ENCODE peak calls at places on chromosomes 16 and 17, in four cellular contexts. I is fibroblast of lung; E is CD8-positive, alpha-beta memory T cell; T is heart right ventricle. H is an unnamed sample.

GRCh38 chr16:75732871-75733270 is 6.6 kb upstream of the CPHXL start:
- DNase-seq in I (no peak), E (no peak), T (no peak), H (no peak)

GRCh38 chr17:16944334-16945140 is 27.4 kb downstream of the TNFRSF13B start:
- DNase-seq in I (no peak), E (no peak), T (no peak), H (no peak)

GRCh38 chr16:86697715-86698114 is 119.4 kb downstream of the FOXL1 start:
- DNase-seq in I (peak; percentile 32), E (no peak), T (no peak), H (no peak)

GRCh38 chr17:64037802-64038201 is 17.4 kb upstream of the ICAM2 start:
- DNase-seq in I (no peak), E (no peak), T (no peak), H (no peak)

GRCh38 chr17:1649844-1650409 is at the start of gene RILP:
- DNase-seq in I (peak; percentile 42), E (no peak), T (peak; percentile 89), H (no peak)

GRCh38 chr17:18362509-18363020 is 785 bp downstream of the SHMT1 start:
- DNase-seq in I (peak; percentile 41), E (no peak), T (peak; percentile 50), H (peak; percentile 36)

GRCh38 chr16:9687737-9688319 is 494.4 kb downstream of the GRIN2A start:
- DNase-seq in I (no peak), E (no peak), T (no peak), H (no peak)

GRCh38 chr16:69469807-69470561 is 45.6 kb downstream of the CYB5B start:
- DNase-seq in I (no peak), E (no peak), T (no peak), H (no peak)

GRCh38 chr17:17580662-17581470 is 10.6 kb downstream of the PEMT start:
- DNase-seq in I (peak; percentile 44), E (no peak), T (no peak), H (no peak)

GRCh38 chr17:77154187-77154586 is 13.4 kb downstream of the SEC14L1 start:
- DNase-seq in I (no peak), E (no peak), T (no peak), H (no peak)

GRCh38 chr16:83393196-83393981 is 414.4 kb upstream of the HSBP1 start:
- DNase-seq in I (no peak), E (no peak), T (peak; percentile 4), H (no peak)

GRCh38 chr17:64148017-64148631 is 18.2 kb upstream of the ERN1 start:
- DNase-seq in I (peak; percentile 54), E (no peak), T (peak; percentile 54), H (peak; percentile 45)

GRCh38 chr17:12024332-12024731 is 3.7 kb downstream of the MAP2K4 start:
- DNase-seq in I (peak; percentile 18), E (no peak), T (no peak), H (no peak)

GRCh38 chr17:46038414-46038813 is 39.4 kb downstream of the STH start:
- DNase-seq in I (no peak), E (no peak), T (no peak), H (no peak)

DNA sequence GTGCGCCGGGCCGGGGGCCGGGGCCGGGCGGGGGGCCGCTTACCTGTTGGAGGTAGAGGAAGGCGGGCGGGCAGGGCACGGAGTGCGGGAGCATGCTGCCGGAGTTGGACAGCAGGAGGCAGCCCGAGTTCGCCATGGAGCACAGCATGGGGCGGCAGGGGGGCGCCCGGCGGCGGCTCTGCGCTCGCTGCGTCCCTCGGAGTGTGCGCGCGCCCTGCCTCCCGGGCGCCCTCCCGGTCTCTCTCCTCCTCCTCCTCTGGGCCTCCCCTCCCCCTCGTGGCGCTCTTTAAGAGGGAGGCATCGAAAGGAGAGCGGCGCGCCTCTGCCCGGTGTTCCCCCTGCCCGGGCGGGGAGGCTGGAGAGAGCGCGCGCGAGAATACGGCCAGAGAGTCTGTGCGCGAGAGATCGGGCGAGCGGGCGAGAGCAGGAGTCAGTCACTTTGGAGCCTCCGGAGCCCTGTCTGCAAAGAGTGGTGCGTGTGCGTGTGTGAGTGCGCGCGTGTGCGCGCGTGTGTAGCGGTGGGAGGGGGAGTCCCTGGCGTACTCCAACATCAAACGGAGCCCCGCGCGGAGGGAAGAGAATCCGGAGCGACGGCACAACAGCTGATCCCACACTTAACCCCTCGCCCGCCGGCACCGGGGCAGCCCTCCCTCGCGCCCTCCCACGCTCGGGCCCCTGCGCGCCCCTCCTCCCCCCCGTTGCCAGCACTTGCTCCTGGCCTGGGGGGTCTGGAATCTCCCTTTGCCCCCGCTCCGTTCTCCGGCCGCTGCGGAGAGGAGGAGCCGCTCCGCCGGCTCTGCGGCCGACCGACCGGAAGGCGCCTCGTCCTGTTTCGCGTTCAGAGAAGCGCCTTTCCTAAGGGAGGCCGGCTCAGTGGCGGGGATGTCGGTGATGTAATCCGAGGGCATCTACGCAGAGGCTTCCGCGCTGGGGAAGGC is 108.9 kb downstream of the ENGASE start:
- DNase-seq in I (no peak), E (no peak), T (no peak), H (peak; percentile 48)
- H3K27me3 ChIP-seq in I (peaks cover 6% of the 10 kb centered on the region), E (peaks cover 4% of the 10 kb centered on the region), T (peaks cover 85% of the 10 kb centered on the region), H (peaks cover 95% of the 10 kb centered on the region)

DNA sequence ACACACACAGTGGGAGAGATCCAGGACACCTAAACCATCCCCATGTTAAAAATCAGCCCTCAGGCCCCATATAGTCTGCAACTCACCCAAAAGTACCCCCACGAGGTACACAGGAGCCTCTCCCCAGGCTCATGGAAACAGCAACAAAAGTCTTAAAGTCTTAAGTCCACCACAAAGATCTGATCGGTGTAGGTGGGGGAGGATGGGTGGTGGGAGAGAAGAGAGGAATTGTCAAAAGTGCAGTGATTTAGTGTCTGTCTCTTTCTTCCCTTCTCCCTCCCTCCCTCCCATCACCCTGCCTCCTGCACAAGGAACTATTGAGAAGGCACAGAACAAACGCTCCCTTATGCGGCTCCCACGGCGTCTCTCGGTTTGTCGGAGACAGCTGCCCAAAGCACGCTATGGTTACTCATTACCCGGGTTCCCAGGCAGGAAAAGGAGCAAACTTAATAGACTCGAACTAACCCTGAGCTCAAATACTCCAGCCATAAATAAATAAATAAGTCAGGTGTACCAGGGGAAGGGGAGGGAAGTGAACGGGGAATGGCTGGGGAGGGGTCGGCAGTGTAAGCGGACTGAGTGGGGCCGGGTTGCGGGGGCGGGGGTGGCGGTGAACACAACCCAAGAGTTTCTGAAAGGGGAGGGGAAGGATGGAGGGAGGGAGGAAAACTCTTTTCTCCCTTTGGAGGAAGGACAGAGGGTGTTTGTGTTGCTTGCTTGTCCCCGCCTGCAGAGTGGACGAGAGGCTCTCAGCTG is 477.4 kb downstream of the SLC39A11 start:
- DNase-seq in I (peak; percentile 39), E (no peak), T (no peak), H (no peak)
- H3K36me3 ChIP-seq in I (no peaks in the 10 kb centered on the region), E (no peaks in the 10 kb centered on the region), T (no peaks in the 10 kb centered on the region), H (no peaks in the 10 kb centered on the region)

GRCh38 chr17:48614904-48615211 is 234 bp downstream of the HOXB8 start:
- DNase-seq in I (peak; percentile 51), E (no peak), T (no peak), H (no peak)
- H3K27me3 ChIP-seq in I (peaks cover 55% of the 10 kb centered on the region), E (peaks cover 80% of the 10 kb centered on the region), T (peaks cover 100% of the 10 kb centered on the region), H (peaks cover 5% of the 10 kb centered on the region)

GRCh38 chr16:2173916-2174315 is 18.3 kb downstream of the TRAF7 start:
- DNase-seq in I (no peak), E (no peak), T (no peak), H (no peak)

GRCh38 chr16:2177101-2177500 is 19.3 kb downstream of the CASKIN1 start:
- DNase-seq in I (no peak), E (no peak), T (no peak), H (no peak)

GRCh38 chr16:2176047-2176446 is 20.4 kb downstream of the CASKIN1 start:
- DNase-seq in I (no peak), E (no peak), T (no peak), H (no peak)

GRCh38 chr16:2174396-2175131 is 19.0 kb downstream of the TRAF7 start:
- DNase-seq in I (no peak), E (no peak), T (no peak), H (no peak)

GRCh38 chr16:2175454-2175853 is 19.9 kb downstream of the TRAF7 start:
- DNase-seq in I (no peak), E (no peak), T (no peak), H (no peak)
- H3K36me3 ChIP-seq in I (peaks cover 43% of the 10 kb centered on the region), E (peaks cover 18% of the 10 kb centered on the region), T (peaks cover 74% of the 10 kb centered on the region), H (peaks cover 56% of the 10 kb centered on the region)

GRCh38 chr17:47847341-47848197 is 3.4 kb downstream of the SP6 start:
- DNase-seq in I (no peak), E (no peak), T (no peak), H (no peak)

GRCh38 chr17:47844814-47845453 is 3.9 kb upstream of the SCRN2 start:
- DNase-seq in I (no peak), E (no peak), T (no peak), H (no peak)

GRCh38 chr17:47844230-47844629 is 3.2 kb upstream of the SCRN2 start:
- DNase-seq in I (no peak), E (no peak), T (no peak), H (no peak)

GRCh38 chr17:47848198-47848513 is 2.8 kb downstream of the SP6 start:
- DNase-seq in I (no peak), E (no peak), T (no peak), H (no peak)

GRCh38 chr17:47846741-47847340 is 4.1 kb downstream of the SP6 start:
- DNase-seq in I (no peak), E (no peak), T (no peak), H (no peak)
- H3K27me3 ChIP-seq in I (peaks cover 42% of the 10 kb centered on the region), E (peaks cover 59% of the 10 kb centered on the region), T (peaks cover 79% of the 10 kb centered on the region), H (no peaks in the 10 kb centered on the region)

GRCh38 chr17:5364696-5365095 is 54.8 kb downstream of the NUP88 start:
- DNase-seq in I (no peak), E (no peak), T (no peak), H (no peak)
- H3K36me3 ChIP-seq in I (peaks cover 6% of the 10 kb centered on the region), E (peaks cover 31% of the 10 kb centered on the region), T (peaks cover 99% of the 10 kb centered on the region), H (peaks cover 18% of the 10 kb centered on the region)